ENCODE peak calls at places on chromosomes 3 and 15, in four cellular contexts. One of them, this sample, is unnamed.

GRCh38 chr3:122598556-122598955 is 21.1 kb downstream of the PARP15 start:
- DNase-seq in mesenchymal stem cell: no peak
- DNase-seq in IMR-90: no peak
- DNase-seq in H9: no peak
- DNase-seq in this sample: no peak

GRCh38 chr15:100778831-100779288 is 100.8 kb upstream of the ALDH1A3 start:
- DNase-seq in mesenchymal stem cell: no peak
- DNase-seq in H9: no peak
- DNase-seq in IMR-90: no peak
- DNase-seq in this sample: no peak

GRCh38 chr3:144496116-144496835 is 524.7 kb downstream of the DIPK2A start:
- DNase-seq in H9: no peak
- DNase-seq in mesenchymal stem cell: no peak
- DNase-seq in IMR-90: no peak
- DNase-seq in this sample: no peak

GRCh38 chr3:134008630-134009156 is 21.0 kb downstream of the SLCO2A1 start:
- DNase-seq in mesenchymal stem cell: peak; percentile 48
- DNase-seq in H9: no peak
- DNase-seq in IMR-90: peak; percentile 84
- DNase-seq in this sample: no peak

GRCh38 chr3:149274220-149274619 is 52.6 kb upstream of the CP start:
- DNase-seq in mesenchymal stem cell: no peak
- DNase-seq in H9: no peak
- DNase-seq in IMR-90: no peak
- DNase-seq in this sample: no peak

GRCh38 chr3:151165221-151165620 is 37.8 kb downstream of the GPR171 start:
- DNase-seq in mesenchymal stem cell: no peak
- DNase-seq in IMR-90: no peak
- DNase-seq in H9: no peak
- DNase-seq in this sample: no peak

GRCh38 chr15:69749797-69750196 is 297.2 kb downstream of the RPLP1 start:
- DNase-seq in H9: no peak
- DNase-seq in mesenchymal stem cell: no peak
- DNase-seq in IMR-90: no peak
- DNase-seq in this sample: no peak

GRCh38 chr15:28082891-28083688 is 16.0 kb downstream of the OCA2 start:
- DNase-seq in IMR-90: no peak
- DNase-seq in H9: no peak
- DNase-seq in mesenchymal stem cell: no peak
- DNase-seq in this sample: no peak

DNA sequence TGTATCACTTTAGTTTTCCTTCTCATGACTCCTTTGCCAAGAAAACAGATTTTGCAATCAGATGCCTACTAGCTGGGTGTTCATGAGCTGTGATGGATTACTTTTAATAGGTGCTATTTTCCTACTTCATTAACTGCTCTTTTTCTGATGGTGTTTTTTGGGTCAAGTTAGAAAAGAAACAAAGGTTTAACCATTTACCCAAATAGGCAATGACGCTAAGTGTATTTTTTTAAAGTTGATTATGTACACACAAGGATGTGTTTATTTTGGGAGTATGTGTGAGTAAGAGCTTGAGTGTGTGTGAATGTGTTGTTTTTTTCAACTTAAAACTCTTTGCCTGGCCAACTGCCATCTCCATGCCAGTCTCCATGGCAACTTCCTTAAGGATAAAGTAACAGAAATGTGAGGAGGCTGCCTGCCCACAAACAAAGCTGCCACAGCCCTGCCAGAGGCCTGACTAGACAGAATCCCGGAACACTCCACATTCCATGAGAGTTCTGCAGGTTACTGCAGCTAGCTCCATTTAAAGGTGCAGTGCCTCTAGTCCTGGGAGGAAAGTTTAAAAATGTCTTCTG is 215.6 kb upstream of the RBMS3 start:
- DNase-seq in mesenchymal stem cell: peak; percentile 98
- DNase-seq in H9: peak; percentile 58
- DNase-seq in IMR-90: peak; percentile 99
- DNase-seq in this sample: peak; percentile 72
- H2BK15ac ChIP-seq in mesenchymal stem cell: no peak overlapping the region
- H2BK15ac ChIP-seq in H9: no peak overlapping the region
- H2BK15ac ChIP-seq in IMR-90: no peak overlapping the region
- H2BK15ac ChIP-seq in this sample: no peak overlapping the region

DNA sequence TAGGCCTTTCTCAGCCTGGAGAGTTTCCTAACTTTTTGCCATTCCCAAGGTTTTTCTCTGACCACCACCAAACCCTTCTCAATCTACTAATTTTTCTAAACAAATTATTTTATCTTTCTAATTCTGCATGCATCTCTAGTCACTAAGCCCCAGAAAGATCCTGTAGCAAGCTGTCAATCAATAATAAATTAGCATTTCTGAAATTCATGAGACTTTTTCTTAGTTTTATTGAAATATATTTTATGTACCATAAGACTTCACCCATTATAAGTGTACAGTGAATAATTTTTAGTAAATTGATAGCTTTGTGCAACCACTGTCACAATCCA is 22.4 kb upstream of the AP4E1 start:
- DNase-seq in H9: no peak
- DNase-seq in mesenchymal stem cell: no peak
- DNase-seq in IMR-90: no peak
- DNase-seq in this sample: no peak
- H3K27ac ChIP-seq in H9: no peak overlapping the region
- H3K27ac ChIP-seq in mesenchymal stem cell: peak overlapping the region; percentile 99
- H3K27ac ChIP-seq in IMR-90: peak overlapping the region; percentile 53
- H3K27ac ChIP-seq in this sample: no peak overlapping the region

DNA sequence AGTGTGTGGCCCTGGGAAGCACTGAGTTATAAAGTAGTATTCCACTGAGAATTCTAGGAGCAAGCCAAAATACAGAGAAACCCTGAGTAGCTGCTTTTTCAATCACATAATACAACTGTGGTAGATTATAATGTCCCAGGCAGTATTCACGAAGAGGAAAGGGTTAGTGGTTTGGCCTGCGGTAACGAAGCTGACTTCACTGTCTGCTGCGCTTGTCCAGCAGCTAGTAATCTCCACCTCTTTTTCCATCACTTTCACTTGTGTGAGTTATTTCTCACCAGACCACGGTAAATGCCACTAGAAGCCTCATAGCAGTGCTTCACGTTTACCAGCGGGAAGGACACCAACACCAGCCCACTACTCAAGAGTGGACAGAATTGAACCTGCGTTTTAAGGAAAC is 34.3 kb downstream of the RPL39L start:
- DNase-seq in mesenchymal stem cell: no peak
- DNase-seq in IMR-90: no peak
- DNase-seq in H9: no peak
- DNase-seq in this sample: no peak
- H2BK15ac ChIP-seq in mesenchymal stem cell: no peak overlapping the region
- H2BK15ac ChIP-seq in IMR-90: no peak overlapping the region
- H2BK15ac ChIP-seq in H9: no peak overlapping the region
- H2BK15ac ChIP-seq in this sample: no peak overlapping the region

DNA sequence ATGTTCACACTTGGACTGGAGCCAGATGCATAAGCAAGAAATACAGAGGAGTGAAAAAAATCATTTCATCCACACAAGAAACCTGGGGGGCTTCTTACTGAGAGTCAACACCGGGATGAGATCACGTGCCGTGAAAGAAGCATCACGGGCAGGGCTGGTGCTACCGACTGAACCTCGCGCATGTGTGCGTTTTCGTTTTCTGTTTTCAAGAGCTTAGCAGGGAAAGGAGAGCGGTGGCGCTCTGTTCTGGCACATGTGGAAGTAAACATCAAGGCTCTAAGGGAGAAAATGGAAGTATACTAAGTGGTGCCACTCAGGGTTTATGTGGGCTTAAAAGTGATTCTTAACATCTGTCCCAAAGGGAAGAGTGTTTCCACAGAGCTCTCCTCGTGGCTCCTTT is 55.9 kb downstream of the VGLL4 start:
- DNase-seq in mesenchymal stem cell: no peak
- DNase-seq in IMR-90: no peak
- DNase-seq in H9: no peak
- DNase-seq in this sample: no peak
- H3K27ac ChIP-seq in mesenchymal stem cell: no peak overlapping the region
- H3K27ac ChIP-seq in IMR-90: no peak overlapping the region
- H3K27ac ChIP-seq in H9: no peak overlapping the region
- H3K27ac ChIP-seq in this sample: no peak overlapping the region

DNA sequence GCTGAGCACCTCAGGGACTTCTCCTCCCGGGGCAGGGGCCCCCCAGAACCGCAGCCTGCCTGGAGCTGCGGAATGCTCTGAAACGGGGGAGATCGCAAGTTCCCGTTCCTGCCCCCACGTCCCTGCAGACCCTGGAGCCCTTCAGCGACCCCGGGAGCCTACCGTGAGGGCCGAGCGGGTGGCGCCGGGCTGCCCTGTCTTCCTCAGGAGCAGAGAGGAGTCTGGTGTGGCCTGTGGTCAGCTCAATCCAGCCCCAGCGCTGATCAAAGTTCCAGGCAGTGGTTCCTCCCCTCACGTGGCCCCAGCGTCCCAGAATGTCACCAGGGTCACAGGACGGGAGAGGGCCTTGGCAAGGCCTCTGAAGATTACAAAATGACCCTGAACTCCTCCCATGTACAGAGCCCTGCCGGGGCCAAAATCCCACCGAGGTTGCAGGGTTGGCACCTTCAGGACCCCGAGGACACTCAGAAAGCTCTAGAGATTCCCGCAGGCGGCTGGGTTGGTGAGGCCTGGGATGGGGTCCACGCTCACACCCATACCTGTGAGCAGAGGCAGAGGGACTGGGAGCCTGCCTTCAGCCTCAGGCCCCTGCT is at the start of gene CPN2:
- DNase-seq in IMR-90: no peak
- DNase-seq in mesenchymal stem cell: no peak
- DNase-seq in H9: no peak
- DNase-seq in this sample: no peak
- H2BK15ac ChIP-seq in IMR-90: no peak within 1 kb of the TSS
- H2BK15ac ChIP-seq in mesenchymal stem cell: peak within 1 kb of the TSS; percentile 60
- H2BK15ac ChIP-seq in H9: no peak within 1 kb of the TSS
- H2BK15ac ChIP-seq in this sample: peak within 1 kb of the TSS; percentile 54

GRCh38 chr3:188439080-188439479 is 285.1 kb downstream of the LPP start:
- DNase-seq in IMR-90: no peak
- DNase-seq in H9: no peak
- DNase-seq in mesenchymal stem cell: peak; percentile 79
- DNase-seq in this sample: no peak
- H3K27ac ChIP-seq in IMR-90: no peak overlapping the region
- H3K27ac ChIP-seq in H9: no peak overlapping the region
- H3K27ac ChIP-seq in mesenchymal stem cell: peak overlapping the region; percentile 47
- H3K27ac ChIP-seq in this sample: no peak overlapping the region

GRCh38 chr3:195916991-195917390 is 8.6 kb upstream of the TNK2 start:
- DNase-seq in mesenchymal stem cell: no peak
- DNase-seq in H9: no peak
- DNase-seq in IMR-90: no peak
- DNase-seq in this sample: no peak
- H2BK15ac ChIP-seq in mesenchymal stem cell: no peak overlapping the region
- H2BK15ac ChIP-seq in H9: no peak overlapping the region
- H2BK15ac ChIP-seq in IMR-90: no peak overlapping the region
- H2BK15ac ChIP-seq in this sample: no peak overlapping the region